ENCODE peak calls at places on chromosomes 12 and 14, in seven cellular contexts. One of them, this sample, is unnamed.

GRCh38 chr12:54217774-54218221 is 29.0 kb upstream of the SMUG1 start:
- DNase-seq in GM20000: peak
- DNase-seq in progenitor cell of endocrine pancreas: no peak
- DNase-seq in heart left ventricle: peak
- DNase-seq in endothelial cell: peak
- DNase-seq in B cell: peak
- DNase-seq in PC-3: no peak
- DNase-seq in this sample: peak

GRCh38 chr12:1297639-1298038 is 296.7 kb downstream of the FBXL14 start:
- DNase-seq in GM20000: no peak
- DNase-seq in progenitor cell of endocrine pancreas: no peak
- DNase-seq in heart left ventricle: no peak
- DNase-seq in endothelial cell: no peak
- DNase-seq in B cell: no peak
- DNase-seq in PC-3: no peak
- DNase-seq in this sample: no peak

GRCh38 chr12:56897844-56898341 is 36.3 kb downstream of the SDR9C7 start:
- DNase-seq in GM20000: no peak
- DNase-seq in progenitor cell of endocrine pancreas: no peak
- DNase-seq in heart left ventricle: no peak
- DNase-seq in endothelial cell: no peak
- DNase-seq in B cell: no peak
- DNase-seq in PC-3: peak
- DNase-seq in this sample: no peak

GRCh38 chr12:51866762-51867161 is 18.2 kb upstream of the FIGNL2 start:
- DNase-seq in GM20000: no peak
- DNase-seq in progenitor cell of endocrine pancreas: no peak
- DNase-seq in heart left ventricle: no peak
- DNase-seq in endothelial cell: no peak
- DNase-seq in B cell: no peak
- DNase-seq in PC-3: no peak
- DNase-seq in this sample: no peak

GRCh38 chr14:55807059-55807499 is 227.1 kb downstream of the KTN1 start:
- DNase-seq in GM20000: no peak
- DNase-seq in progenitor cell of endocrine pancreas: no peak
- DNase-seq in heart left ventricle: peak
- DNase-seq in endothelial cell: no peak
- DNase-seq in B cell: no peak
- DNase-seq in PC-3: peak
- DNase-seq in this sample: peak

GRCh38 chr12:2986876-2987275 is 27.7 kb downstream of the TEAD4 start:
- DNase-seq in GM20000: no peak
- DNase-seq in progenitor cell of endocrine pancreas: no peak
- DNase-seq in heart left ventricle: no peak
- DNase-seq in endothelial cell: no peak
- DNase-seq in B cell: no peak
- DNase-seq in PC-3: no peak
- DNase-seq in this sample: no peak

GRCh38 chr14:100022772-100023451 is 42.3 kb upstream of the EVL start:
- DNase-seq in GM20000: peak
- DNase-seq in progenitor cell of endocrine pancreas: no peak
- DNase-seq in heart left ventricle: no peak
- DNase-seq in endothelial cell: no peak
- DNase-seq in B cell: no peak
- DNase-seq in PC-3: no peak
- DNase-seq in this sample: no peak

GRCh38 chr14:65566820-65567522 is 154.4 kb downstream of the FUT8 start:
- DNase-seq in GM20000: no peak
- DNase-seq in progenitor cell of endocrine pancreas: no peak
- DNase-seq in heart left ventricle: no peak
- DNase-seq in endothelial cell: no peak
- DNase-seq in B cell: no peak
- DNase-seq in PC-3: peak
- DNase-seq in this sample: peak

GRCh38 chr14:99968156-99968920 is 96.9 kb upstream of the EVL start:
- DNase-seq in GM20000: no peak
- DNase-seq in progenitor cell of endocrine pancreas: no peak
- DNase-seq in heart left ventricle: no peak
- DNase-seq in endothelial cell: no peak
- DNase-seq in B cell: no peak
- DNase-seq in PC-3: peak
- DNase-seq in this sample: no peak

GRCh38 chr14:44396226-44396625 is 110.9 kb downstream of the FSCB start:
- DNase-seq in GM20000: no peak
- DNase-seq in progenitor cell of endocrine pancreas: no peak
- DNase-seq in heart left ventricle: no peak
- DNase-seq in endothelial cell: no peak
- DNase-seq in B cell: no peak
- DNase-seq in PC-3: no peak
- DNase-seq in this sample: no peak

GRCh38 chr12:72485017-72485701 is 213.0 kb downstream of the TRHDE start:
- DNase-seq in GM20000: no peak
- DNase-seq in progenitor cell of endocrine pancreas: no peak
- DNase-seq in heart left ventricle: no peak
- DNase-seq in endothelial cell: no peak
- DNase-seq in B cell: no peak
- DNase-seq in PC-3: no peak
- DNase-seq in this sample: no peak

GRCh38 chr14:87934185-87934584 is 58.8 kb downstream of the GALC start:
- DNase-seq in GM20000: no peak
- DNase-seq in progenitor cell of endocrine pancreas: no peak
- DNase-seq in heart left ventricle: no peak
- DNase-seq in endothelial cell: no peak
- DNase-seq in B cell: no peak
- DNase-seq in PC-3: peak
- DNase-seq in this sample: no peak
- TF ChIP-seq CTCF in GM20000: no peak
- TF ChIP-seq CTCF in progenitor cell of endocrine pancreas: no peak
- TF ChIP-seq CTCF in heart left ventricle: no peak
- TF ChIP-seq CTCF in endothelial cell: no peak
- TF ChIP-seq CTCF in B cell: no peak
- TF ChIP-seq CTCF in PC-3: peak
- TF ChIP-seq CTCF in this sample: no peak

GRCh38 chr12:108324678-108325358 is 14.3 kb downstream of the CMKLR1 start:
- DNase-seq in GM20000: no peak
- DNase-seq in progenitor cell of endocrine pancreas: no peak
- DNase-seq in heart left ventricle: no peak
- DNase-seq in endothelial cell: no peak
- DNase-seq in B cell: no peak
- DNase-seq in PC-3: no peak
- DNase-seq in this sample: no peak

GRCh38 chr12:108326254-108326750 is 12.8 kb downstream of the CMKLR1 start:
- DNase-seq in GM20000: no peak
- DNase-seq in progenitor cell of endocrine pancreas: no peak
- DNase-seq in heart left ventricle: no peak
- DNase-seq in endothelial cell: no peak
- DNase-seq in B cell: no peak
- DNase-seq in PC-3: no peak
- DNase-seq in this sample: no peak

GRCh38 chr12:108327621-108328371 is 11.3 kb downstream of the CMKLR1 start:
- DNase-seq in GM20000: no peak
- DNase-seq in progenitor cell of endocrine pancreas: no peak
- DNase-seq in heart left ventricle: peak
- DNase-seq in endothelial cell: no peak
- DNase-seq in B cell: no peak
- DNase-seq in PC-3: no peak
- DNase-seq in this sample: no peak

GRCh38 chr12:108325549-108325948 is 13.6 kb downstream of the CMKLR1 start:
- DNase-seq in GM20000: no peak
- DNase-seq in progenitor cell of endocrine pancreas: no peak
- DNase-seq in heart left ventricle: no peak
- DNase-seq in endothelial cell: no peak
- DNase-seq in B cell: no peak
- DNase-seq in PC-3: no peak
- DNase-seq in this sample: no peak

GRCh38 chr12:108328420-108328819 is 10.7 kb downstream of the CMKLR1 start:
- DNase-seq in GM20000: no peak
- DNase-seq in progenitor cell of endocrine pancreas: no peak
- DNase-seq in heart left ventricle: peak
- DNase-seq in endothelial cell: no peak
- DNase-seq in B cell: no peak
- DNase-seq in PC-3: no peak
- DNase-seq in this sample: no peak
- TF ChIP-seq CTCF in GM20000: no peak
- TF ChIP-seq CTCF in progenitor cell of endocrine pancreas: no peak
- TF ChIP-seq CTCF in heart left ventricle: no peak
- TF ChIP-seq CTCF in endothelial cell: no peak
- TF ChIP-seq CTCF in B cell: no peak
- TF ChIP-seq CTCF in PC-3: no peak
- TF ChIP-seq CTCF in this sample: no peak

DNA sequence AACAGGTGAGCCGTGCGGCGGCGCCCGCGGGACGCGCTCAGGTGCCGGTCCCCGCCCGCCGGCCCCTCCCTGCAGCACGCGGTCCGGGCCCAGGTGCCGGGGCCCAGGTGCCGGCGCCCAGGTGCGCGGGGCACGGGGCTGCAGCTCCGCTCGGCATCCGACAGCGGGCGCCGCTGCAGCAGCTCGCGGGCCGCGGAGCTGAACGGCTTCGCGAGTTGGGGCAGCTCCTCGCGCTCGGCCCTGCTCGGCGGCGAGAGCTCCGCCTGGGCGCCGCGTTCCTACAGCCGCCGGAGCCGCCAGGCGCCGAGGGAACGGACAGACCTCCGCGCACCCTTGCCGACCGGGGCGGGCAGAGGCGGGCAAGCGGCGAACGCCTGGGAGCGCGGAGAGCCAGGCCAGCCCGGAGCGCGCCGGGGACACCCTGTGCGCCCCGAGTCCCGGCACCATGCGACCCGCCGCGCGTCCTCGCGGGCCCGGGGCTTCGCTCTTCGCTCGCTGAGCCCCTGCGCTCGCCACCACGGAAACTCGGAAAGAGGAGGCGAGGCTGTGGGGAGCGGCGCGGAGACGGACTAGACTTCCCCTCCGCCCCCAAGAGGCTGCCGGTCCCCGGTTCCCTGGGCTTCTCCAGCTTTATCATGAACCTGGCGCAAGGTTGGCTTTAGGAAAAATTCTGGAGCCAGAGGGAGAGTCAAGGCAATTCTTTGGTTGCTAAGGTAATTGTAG is at the start of gene RGS6:
- DNase-seq in GM20000: peak
- DNase-seq in progenitor cell of endocrine pancreas: peak
- DNase-seq in heart left ventricle: peak
- DNase-seq in endothelial cell: peak
- DNase-seq in B cell: peak
- DNase-seq in PC-3: peak
- DNase-seq in this sample: peak
- TF ChIP-seq CTCF in GM20000: peak
- TF ChIP-seq CTCF in progenitor cell of endocrine pancreas: peak
- TF ChIP-seq CTCF in heart left ventricle: peak
- TF ChIP-seq CTCF in endothelial cell: no peak
- TF ChIP-seq CTCF in B cell: no peak
- TF ChIP-seq CTCF in PC-3: no peak
- TF ChIP-seq CTCF in this sample: peak

DNA sequence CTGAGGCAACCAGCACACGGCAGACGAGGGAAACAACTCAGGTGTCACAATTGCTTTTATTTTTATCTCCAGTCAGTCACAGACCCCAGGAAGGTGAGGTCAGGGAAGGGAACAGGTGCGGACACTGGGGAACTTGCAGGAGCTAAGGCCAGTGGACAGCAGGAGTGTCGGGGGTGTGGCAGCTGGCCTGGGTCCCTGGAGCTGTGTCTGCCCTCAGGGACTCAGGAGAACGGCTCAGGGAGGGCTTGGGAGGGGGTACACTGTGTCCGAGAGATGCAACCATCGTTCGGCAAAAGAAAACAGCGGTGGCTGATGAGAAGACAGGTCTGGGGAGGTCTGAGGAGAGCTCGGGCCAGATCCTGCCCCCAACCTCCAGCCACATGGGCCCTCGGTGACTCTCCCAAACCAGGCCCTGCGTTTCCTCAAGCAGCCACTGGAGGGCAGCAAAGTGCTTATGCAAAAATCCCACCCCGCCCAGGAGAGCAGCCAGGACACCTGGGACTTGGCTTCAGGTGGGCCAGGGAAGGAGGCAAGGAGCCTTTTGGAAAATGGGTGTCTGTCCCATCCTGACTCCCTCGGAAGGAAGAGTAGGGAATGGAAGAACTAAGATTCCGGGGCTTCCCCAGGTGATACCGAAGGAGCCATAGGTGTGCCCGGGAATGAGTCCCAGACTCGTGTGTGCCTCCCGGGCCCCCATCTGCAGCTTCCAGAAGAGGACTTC is 24.1 kb upstream of the BCDIN3D start:
- DNase-seq in GM20000: peak
- DNase-seq in progenitor cell of endocrine pancreas: peak
- DNase-seq in heart left ventricle: peak
- DNase-seq in endothelial cell: peak
- DNase-seq in B cell: peak
- DNase-seq in PC-3: peak
- DNase-seq in this sample: peak
- TF ChIP-seq CTCF in GM20000: peak
- TF ChIP-seq CTCF in progenitor cell of endocrine pancreas: peak
- TF ChIP-seq CTCF in heart left ventricle: peak
- TF ChIP-seq CTCF in endothelial cell: peak
- TF ChIP-seq CTCF in B cell: peak
- TF ChIP-seq CTCF in PC-3: peak
- TF ChIP-seq CTCF in this sample: peak

DNA sequence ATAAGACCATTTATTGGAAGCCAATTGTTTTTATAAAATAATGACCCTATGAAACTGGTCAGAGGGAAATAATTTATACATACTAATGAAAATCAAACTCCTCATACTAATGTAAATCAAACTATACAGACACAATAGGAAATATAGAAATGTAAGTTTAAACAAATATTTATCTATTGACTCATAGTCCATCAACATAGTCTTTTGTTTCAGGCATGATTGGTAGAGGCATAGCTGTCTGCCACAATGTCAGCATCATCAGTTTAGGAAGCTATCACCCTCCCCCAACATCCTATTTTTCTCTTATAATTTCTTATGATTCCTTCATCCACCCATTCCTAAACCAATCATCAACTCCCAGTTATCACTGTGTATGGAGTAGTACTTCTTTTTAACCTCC is 117.7 kb downstream of the SLC38A6 start:
- DNase-seq in GM20000: no peak
- DNase-seq in progenitor cell of endocrine pancreas: no peak
- DNase-seq in heart left ventricle: no peak
- DNase-seq in endothelial cell: no peak
- DNase-seq in B cell: no peak
- DNase-seq in PC-3: peak
- DNase-seq in this sample: no peak
- TF ChIP-seq CTCF in GM20000: no peak
- TF ChIP-seq CTCF in progenitor cell of endocrine pancreas: no peak
- TF ChIP-seq CTCF in heart left ventricle: no peak
- TF ChIP-seq CTCF in endothelial cell: no peak
- TF ChIP-seq CTCF in B cell: no peak
- TF ChIP-seq CTCF in PC-3: no peak
- TF ChIP-seq CTCF in this sample: no peak

This sample was measured in activated CD8-positive, alpha-beta T cell treated with anti-CD3 and anti-CD28 coated beads for 36 hours.